ENCODE peak calls at places on chromosomes 4 and X, in nine cellular contexts. P is HL-60, E is HCT116, T is prostate gland, W is SK-N-SH, Z is GM23338, C is transverse colon, I is endothelial cell of umbilical vein, Q is GM12878. N is an unnamed sample.

GRCh38 chrX:10634681-10635161 is 14.3 kb upstream of the MID1 start:
- DNase-seq in P (no peak), Z (no peak), C (no peak), E (peak; percentile 81), W (no peak), I (no peak), T (no peak), Q (no peak), N (no peak)

GRCh38 chrX:71652405-71652804 is 14.9 kb upstream of the LOC101059915 start:
- DNase-seq in I (peak; percentile 56), W (peak; percentile 59), Z (peak; percentile 62), E (peak; percentile 23), C (peak; percentile 49), T (peak; percentile 4), Q (no peak), P (no peak), N (peak; percentile 52)

GRCh38 chr4:118848901-118849300 is 13.0 kb upstream of the SEC24D start:
- DNase-seq in W (no peak), T (no peak), E (no peak), C (no peak), Z (no peak), I (no peak), Q (no peak), P (no peak), N (no peak)

GRCh38 chr4:151014521-151015457 is at the start of gene LRBA:
- DNase-seq in I (peak; percentile 73), E (peak; percentile 81), Z (peak; percentile 97), W (peak; percentile 75), Q (peak; percentile 57), T (peak; percentile 89), C (peak; percentile 91), P (peak; percentile 20), N (peak; percentile 87)

GRCh38 chr4:80811413-80811812 is 219.1 kb upstream of the BMP3 start:
- DNase-seq in Z (no peak), W (no peak), Q (no peak), T (no peak), P (no peak), I (no peak), C (no peak), E (no peak), N (no peak)

GRCh38 chr4:146340798-146341197 is 126.5 kb downstream of the REELD1 start:
- DNase-seq in Z (peak; percentile 21), C (no peak), W (peak; percentile 8), E (no peak), T (no peak), P (no peak), I (peak; percentile 37), Q (no peak), N (no peak)

GRCh38 chrX:26411045-26411444 is 195.1 kb downstream of the MAGEB5 start:
- DNase-seq in E (no peak), W (no peak), Z (no peak), C (no peak), P (no peak), T (no peak), Q (no peak), I (peak; percentile 4), N (no peak)

GRCh38 chr4:70533791-70534190 is 15.4 kb downstream of the AMTN start:
- DNase-seq in Z (no peak), W (no peak), C (no peak), I (no peak), E (no peak), P (no peak), T (no peak), Q (no peak), N (no peak)

GRCh38 chr4:97653701-97654100 is 489.6 kb downstream of the STPG2 start:
- DNase-seq in I (no peak), Z (no peak), W (no peak), C (no peak), P (no peak), E (no peak), T (no peak), Q (no peak), N (no peak)

GRCh38 chr4:73661646-73662119 is 41.4 kb upstream of the RASSF6 start:
- DNase-seq in T (no peak), Z (no peak), Q (no peak), W (no peak), P (peak; percentile 38), I (peak; percentile 96), E (no peak), C (no peak), N (no peak)

GRCh38 chrX:38664285-38664684 is 102.9 kb downstream of the TSPAN7 start:
- DNase-seq in Q (no peak), W (peak; percentile 28), T (no peak), E (peak; percentile 26), I (peak; percentile 20), P (no peak), C (no peak), Z (peak; percentile 49), N (no peak)

GRCh38 chr4:66575024-66575696 is 904.9 kb upstream of the EPHA5 start:
- DNase-seq in P (no peak), W (no peak), E (no peak), I (no peak), T (peak; percentile 40), Z (no peak), Q (no peak), C (no peak), N (no peak)

GRCh38 chrX:134374294-134374693 is 85.7 kb upstream of the HPRT1 start:
- DNase-seq in P (no peak), C (no peak), W (no peak), Q (no peak), I (peak; percentile 11), E (no peak), T (no peak), Z (no peak), N (no peak)

GRCh38 chr4:183721207-183722081 is 62.4 kb downstream of the TRAPPC11 start:
- DNase-seq in Q (no peak), I (peak; percentile 68), E (no peak), Z (peak; percentile 67), T (no peak), P (peak; percentile 43), C (peak; percentile 83), W (peak; percentile 74), N (peak; percentile 79)

GRCh38 chrX:20412871-20413486 is 146.3 kb upstream of the RPS6KA3 start:
- DNase-seq in C (peak; percentile 34), P (no peak), Q (no peak), W (no peak), T (no peak), I (no peak), Z (no peak), E (no peak), N (peak; percentile 29)

GRCh38 chrX:41718481-41719245 is 5.3 kb upstream of the GPR82 start:
- DNase-seq in W (no peak), T (no peak), C (no peak), Z (peak; percentile 78), I (no peak), Q (no peak), P (no peak), E (no peak), N (no peak)

DNA sequence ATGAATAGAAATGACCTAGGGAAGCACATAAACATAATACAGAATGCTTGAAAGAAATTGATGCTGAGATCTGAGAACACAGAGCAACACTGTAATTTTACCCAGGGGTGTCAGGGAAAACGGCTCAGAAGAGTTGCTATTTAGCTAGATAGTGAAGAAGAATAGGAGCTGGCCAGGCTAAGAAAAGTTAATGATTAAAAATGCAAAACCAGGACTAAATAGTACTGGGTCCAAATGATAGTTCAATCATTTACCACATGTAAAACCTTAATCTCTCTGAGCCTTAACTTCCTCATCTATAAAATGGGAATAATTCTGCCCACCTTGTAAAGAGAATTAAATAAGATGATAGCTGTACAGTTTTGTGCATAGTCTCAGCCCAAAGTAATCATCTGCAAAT is 97.1 kb downstream of the PARM1 start:
- DNase-seq in Z (no peak), P (no peak), W (no peak), C (no peak), Q (no peak), I (no peak), E (no peak), T (no peak), N (no peak)
- H3K4me3 ChIP-seq in Z (no peak overlapping the region), P (no peak overlapping the region), W (no peak overlapping the region), C (no peak overlapping the region), Q (no peak overlapping the region), I (no peak overlapping the region), E (no peak overlapping the region), T (no peak overlapping the region), N (no peak overlapping the region)

GRCh38 chrX:95071052-95071451 is 1397.0 kb downstream of the FAM133A start:
- DNase-seq in T (no peak), C (no peak), Q (no peak), E (no peak), P (no peak), I (no peak), Z (no peak), W (no peak), N (no peak)

GRCh38 chrX:95071621-95072020 is 1397.6 kb downstream of the FAM133A start:
- DNase-seq in W (no peak), T (no peak), C (no peak), Q (no peak), Z (no peak), P (no peak), I (no peak), E (no peak), N (no peak)

GRCh38 chrX:95076449-95076848 is 1402.4 kb downstream of the FAM133A start:
- DNase-seq in Q (no peak), I (no peak), T (no peak), C (no peak), W (peak; percentile 0), Z (peak; percentile 63), E (no peak), P (no peak), N (no peak)
- TF ChIP-seq CTCF in Q (peak; percentile 53), I (no peak), T (no peak), C (no peak), W (peak; percentile 90), Z (peak; percentile 72), E (no peak), P (peak; percentile 27), N (no peak)

GRCh38 chr4:168831919-168832745 is 177.9 kb downstream of the CBR4 start:
- DNase-seq in C (peak; percentile 85), Q (no peak), W (peak; percentile 86), T (peak; percentile 84), P (no peak), Z (peak; percentile 97), I (peak; percentile 78), E (peak; percentile 32), N (peak; percentile 88)
- TF ChIP-seq POLR2AphosphoS5 in C (peak; percentile 93), Q (no peak), W (peak; percentile 94), T (peak; percentile 90), P (no peak), Z (peak; percentile 49), I (peak; percentile 89), E (peak; percentile 90), N (peak; percentile 96)

GRCh38 chr4:20248155-20248558 is 3.5 kb upstream of the SLIT2 start:
- DNase-seq in Z (peak; percentile 71), I (peak; percentile 76), T (no peak), C (no peak), E (peak; percentile 29), W (peak; percentile 55), P (no peak), Q (no peak), N (no peak)

GRCh38 chr4:20251061-20251795 is 477 bp upstream of the SLIT2 start:
- DNase-seq in I (no peak), Z (no peak), Q (no peak), P (no peak), W (no peak), C (no peak), E (no peak), T (no peak), N (no peak)

GRCh38 chr4:20252656-20253271 is 1.1 kb downstream of the SLIT2 start:
- DNase-seq in T (no peak), P (no peak), C (peak; percentile 11), W (peak; percentile 55), E (no peak), Q (no peak), Z (peak; percentile 53), I (peak; percentile 45), N (no peak)

GRCh38 chr4:20251796-20252655 is at the start of gene SLIT2:
- DNase-seq in C (peak; percentile 81), Q (no peak), I (peak; percentile 87), W (peak; percentile 96), Z (peak; percentile 85), E (peak; percentile 24), T (peak; percentile 78), P (peak; percentile 8), N (peak; percentile 81)

GRCh38 chr4:20249333-20249732 is 2.4 kb upstream of the SLIT2 start:
- DNase-seq in I (peak; percentile 57), W (peak; percentile 51), P (no peak), C (no peak), T (no peak), Q (no peak), Z (no peak), E (peak; percentile 12), N (no peak)
- H3K4me3 ChIP-seq in I (no peak overlapping the region), W (no peak overlapping the region), P (no peak overlapping the region), C (no peak overlapping the region), T (no peak overlapping the region), Q (no peak overlapping the region), Z (no peak overlapping the region), E (no peak overlapping the region), N (no peak overlapping the region)